ENCODE peak calls at places on chromosome 12, in nine cellular contexts. Z is HFFc6, D is heart right ventricle, K is endodermal cell, J is HFF-Myc, T is neural progenitor cell, U is uterus, L is cardiac muscle cell, H is RWPE1. E is an unnamed sample.

GRCh38 chr12:17062296-17063061 is 456.5 kb upstream of the LMO3 start:
- DNase-seq in T (no peak), Z (no peak), J (no peak), U (no peak), D (no peak), H (peak; percentile 36), K (no peak), L (no peak), E (peak; percentile 35)

GRCh38 chr12:116121453-116121871 is 156.0 kb downstream of the MED13L start:
- DNase-seq in Z (no peak), H (no peak), T (no peak), K (no peak), J (no peak), D (no peak), U (no peak), L (no peak), E (peak; percentile 42)

GRCh38 chr12:14373202-14373601 is 7.7 kb downstream of the ATF7IP start:
- DNase-seq in H (peak; percentile 13), K (no peak), Z (peak; percentile 50), L (no peak), T (no peak), J (peak; percentile 65), U (no peak), D (no peak), E (peak; percentile 42)

GRCh38 chr12:105100998-105101397 is 6.5 kb upstream of the WASHC4 start:
- DNase-seq in T (no peak), U (no peak), H (no peak), Z (peak; percentile 28), J (no peak), K (no peak), L (no peak), D (no peak), E (no peak)

GRCh38 chr12:10212623-10213131 is at the start of gene GABARAPL1:
- DNase-seq in K (peak; percentile 95), H (peak; percentile 79), T (peak; percentile 85), J (no peak), D (peak; percentile 90), L (peak; percentile 78), Z (peak; percentile 63), U (peak; percentile 90), E (peak; percentile 79)

GRCh38 chr12:127194176-127194575 is 1072.8 kb upstream of the TMEM132C start:
- DNase-seq in U (no peak), L (peak; percentile 5), H (no peak), Z (no peak), D (no peak), T (no peak), J (no peak), K (no peak), E (no peak)

GRCh38 chr12:27525373-27525772 is 1.4 kb downstream of the PPFIBP1 start:
- DNase-seq in H (peak; percentile 66), K (peak; percentile 79), L (no peak), Z (peak; percentile 59), U (no peak), J (no peak), T (peak; percentile 38), D (peak; percentile 67), E (peak; percentile 78)

GRCh38 chr12:74119811-74120362 is 417.7 kb upstream of the ATXN7L3B start:
- DNase-seq in J (no peak), K (no peak), Z (no peak), L (no peak), D (no peak), H (peak; percentile 3), T (no peak), U (no peak), E (peak; percentile 8)

GRCh38 chr12:12323606-12324005 is 26.4 kb downstream of the MANSC1 start:
- DNase-seq in L (no peak), K (no peak), H (no peak), U (no peak), J (no peak), Z (peak; percentile 4), T (no peak), D (no peak), E (no peak)

GRCh38 chr12:124474709-124475108 is 92.7 kb downstream of the NCOR2 start:
- DNase-seq in U (no peak), T (no peak), J (no peak), D (peak; percentile 79), H (no peak), K (no peak), L (no peak), Z (no peak), E (no peak)

GRCh38 chr12:87656311-87656710 is 372.9 kb downstream of the C12orf50 start:
- DNase-seq in J (no peak), Z (no peak), K (peak; percentile 39), T (peak; percentile 29), H (no peak), U (no peak), D (no peak), L (no peak), E (no peak)

GRCh38 chr12:72271741-72272661 is at the start of gene TRHDE:
- DNase-seq in J (no peak), D (peak; percentile 7), K (peak; percentile 92), U (peak; percentile 48), H (peak; percentile 7), Z (peak; percentile 54), T (peak; percentile 83), L (peak; percentile 63), E (no peak)

GRCh38 chr12:19185262-19185929 is 55.9 kb downstream of the PLEKHA5 start:
- DNase-seq in L (no peak), Z (no peak), T (no peak), H (no peak), K (no peak), U (no peak), D (no peak), J (no peak), E (no peak)

GRCh38 chr12:120352117-120352516 is 16.8 kb downstream of the MSI1 start:
- DNase-seq in K (no peak), L (no peak), U (no peak), Z (peak; percentile 80), T (no peak), J (peak; percentile 35), H (no peak), D (no peak), E (peak; percentile 33)

GRCh38 chr12:13097526-13097925 is 5.9 kb downstream of the GSG1 start:
- DNase-seq in U (peak; percentile 30), L (no peak), K (no peak), Z (no peak), T (no peak), H (no peak), D (no peak), J (no peak), E (no peak)

GRCh38 chr12:5094550-5094949 is 50.9 kb downstream of the KCNA5 start:
- DNase-seq in H (no peak), K (no peak), Z (no peak), J (no peak), T (no peak), L (no peak), D (no peak), U (no peak), E (no peak)

GRCh38 chr12:5094986-5095385 is 51.3 kb downstream of the KCNA5 start:
- DNase-seq in U (no peak), J (no peak), H (no peak), Z (no peak), D (no peak), T (no peak), L (no peak), K (no peak), E (no peak)

GRCh38 chr12:5097786-5098185 is 54.1 kb downstream of the KCNA5 start:
- DNase-seq in Z (no peak), K (no peak), U (no peak), J (no peak), T (no peak), D (no peak), H (no peak), L (no peak), E (no peak)

GRCh38 chr12:5099136-5099535 is 55.5 kb downstream of the KCNA5 start:
- DNase-seq in Z (no peak), J (no peak), D (no peak), K (no peak), L (no peak), H (no peak), U (no peak), T (no peak), E (no peak)

DNA sequence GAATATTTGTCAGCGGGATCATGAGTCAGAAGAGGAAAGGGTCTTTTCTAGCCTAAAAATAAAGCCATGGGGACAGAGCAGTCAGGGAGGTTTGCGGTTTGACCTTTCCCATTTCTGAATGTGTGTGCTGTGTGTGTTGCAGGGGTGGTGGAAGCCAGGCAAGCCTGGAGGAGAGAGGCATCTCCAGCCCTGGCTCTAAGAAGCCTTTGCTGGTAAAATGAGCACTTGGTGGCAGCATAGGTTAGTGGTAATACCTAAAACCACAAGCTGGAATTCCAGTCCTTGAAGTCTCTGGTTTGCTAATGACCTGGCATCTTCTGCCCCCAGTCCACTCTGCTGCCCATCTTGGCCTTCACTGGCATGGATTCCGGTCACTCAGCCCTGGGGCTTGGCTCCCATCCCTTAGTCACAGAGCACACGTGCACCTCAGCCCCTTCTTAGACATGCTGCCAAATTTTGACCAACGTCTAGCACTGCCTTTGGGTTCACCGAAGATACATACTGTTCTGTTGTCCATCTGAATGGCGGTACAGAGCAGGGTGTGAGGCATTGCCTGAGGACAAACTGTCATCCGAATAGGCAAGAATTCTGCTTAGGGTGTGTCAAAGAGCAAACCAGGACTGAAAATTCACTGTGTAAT is 52.7 kb downstream of the KCNA5 start:
- DNase-seq in K (no peak), H (peak; percentile 9), T (no peak), U (no peak), L (peak; percentile 47), J (peak; percentile 46), Z (peak; percentile 93), D (no peak), E (no peak)
- TF ChIP-seq CTCF in K (peak; percentile 68), H (no peak), T (peak; percentile 26), U (no peak), L (no peak), J (peak; percentile 40), Z (peak; percentile 63), D (no peak), E (no peak)

DNA sequence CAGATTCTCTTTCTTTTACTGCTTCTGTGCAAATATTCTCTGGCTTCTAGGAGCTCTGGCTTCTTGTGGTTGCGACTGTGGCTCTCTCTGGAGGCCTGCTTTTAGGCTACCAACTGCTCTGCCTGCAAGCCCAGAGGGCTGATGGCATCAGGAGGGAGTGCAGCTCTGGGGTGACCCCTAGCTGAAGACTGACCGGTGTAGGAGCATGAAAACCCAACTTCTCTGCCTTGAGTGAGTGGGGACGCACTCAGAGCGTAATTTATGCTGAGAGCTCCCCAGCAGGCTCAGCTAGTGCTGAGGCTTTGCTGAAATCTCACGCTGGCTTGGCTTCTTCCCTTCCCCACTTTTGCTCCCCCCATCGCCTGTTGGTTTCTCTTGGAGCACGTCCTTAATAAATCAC is 29.9 kb upstream of the RBM19 start:
- DNase-seq in L (no peak), D (no peak), K (peak; percentile 88), U (no peak), Z (no peak), H (no peak), J (no peak), T (peak; percentile 62), E (no peak)
- TF ChIP-seq CTCF in L (no peak), D (no peak), K (peak; percentile 64), U (no peak), Z (no peak), H (no peak), J (peak; percentile 23), T (peak; percentile 43), E (no peak)

GRCh38 chr12:52469853-52470252 is 3.8 kb downstream of the KRT6C start:
- DNase-seq in K (no peak), D (no peak), U (no peak), J (no peak), H (no peak), Z (no peak), L (no peak), T (no peak), E (no peak)
- TF ChIP-seq CTCF in K (no peak), D (no peak), U (no peak), J (no peak), H (no peak), Z (no peak), L (no peak), T (no peak), E (no peak)

GRCh38 chr12:130838951-130839769 is at the start of gene STX2:
- DNase-seq in K (peak; percentile 97), J (peak; percentile 55), T (peak; percentile 93), U (peak; percentile 92), Z (peak; percentile 70), D (peak; percentile 82), H (peak; percentile 91), L (peak; percentile 89), E (peak; percentile 79)
- TF ChIP-seq CTCF in K (peak; percentile 12), J (peak; percentile 50), T (peak; percentile 31), U (peak; percentile 40), Z (peak; percentile 71), D (peak; percentile 53), H (peak; percentile 19), L (peak; percentile 52), E (peak; percentile 23)

E was measured in MCF 10A.